ENCODE peak calls at places on chromosome 15, in five cellular contexts. M is H1, A is HCT116, U is K562, V is GM12878. T is an unnamed sample.

GRCh38 chr15:65371976-65372786 is 5.6 kb downstream of the IGDCC3 start:
- DNase-seq in M (no peak), A (no peak), U (no peak), V (no peak), T (no peak)

GRCh38 chr15:62770752-62771151 is 271.8 kb upstream of the TPM1 start:
- DNase-seq in M (no peak), A (peak), U (no peak), V (no peak), T (no peak)

GRCh38 chr15:47820780-47821319 is 103.5 kb downstream of the SEMA6D start:
- DNase-seq in M (no peak), A (no peak), U (no peak), V (no peak), T (peak)

GRCh38 chr15:65254237-65254820 is 32.4 kb downstream of the PARP16 start:
- DNase-seq in M (no peak), A (no peak), U (no peak), V (no peak), T (no peak)

GRCh38 chr15:52746162-52746721 is 43.9 kb downstream of the ONECUT1 start:
- DNase-seq in M (no peak), A (no peak), U (no peak), V (no peak), T (no peak)

GRCh38 chr15:36982441-36982840 is 117.9 kb downstream of the MEIS2 start:
- DNase-seq in M (no peak), A (no peak), U (no peak), V (no peak), T (peak)

GRCh38 chr15:78424673-78425072 is 13.3 kb upstream of the IREB2 start:
- DNase-seq in M (no peak), A (no peak), U (no peak), V (no peak), T (no peak)

GRCh38 chr15:59583088-59583487 is 28.5 kb upstream of the GCNT3 start:
- DNase-seq in M (no peak), A (no peak), U (no peak), V (no peak), T (no peak)

GRCh38 chr15:47552978-47553608 is 164.2 kb upstream of the SEMA6D start:
- DNase-seq in M (no peak), A (no peak), U (no peak), V (no peak), T (peak)

GRCh38 chr15:62883938-62884479 is 158.5 kb upstream of the TPM1 start:
- DNase-seq in M (no peak), A (no peak), U (no peak), V (no peak), T (no peak)

GRCh38 chr15:72902245-72902928 is 118.8 kb upstream of the ADPGK start:
- DNase-seq in M (no peak), A (no peak), U (no peak), V (no peak), T (no peak)

GRCh38 chr15:91908401-91908800 is 54.9 kb downstream of the SLCO3A1 start:
- DNase-seq in M (no peak), A (no peak), U (no peak), V (no peak), T (no peak)

GRCh38 chr15:23708332-23708731 is 21.2 kb upstream of the NDN start:
- DNase-seq in M (no peak), A (no peak), U (peak), V (no peak), T (no peak)

GRCh38 chr15:27730878-27731277 is 368.2 kb downstream of the OCA2 start:
- DNase-seq in M (no peak), A (no peak), U (no peak), V (no peak), T (no peak)

GRCh38 chr15:73571346-73571745 is 61.8 kb downstream of the NPTN start:
- DNase-seq in M (no peak), A (no peak), U (no peak), V (no peak), T (no peak)

GRCh38 chr15:97745481-97746071 is 214.9 kb upstream of the ARRDC4 start:
- DNase-seq in M (no peak), A (no peak), U (peak), V (no peak), T (peak)

GRCh38 chr15:67024998-67025368 is 40.4 kb upstream of the SMAD3 start:
- DNase-seq in M (no peak), A (no peak), U (no peak), V (no peak), T (peak)

GRCh38 chr15:76234337-76234889 is 76.9 kb downstream of the ETFA start:
- DNase-seq in M (no peak), A (no peak), U (no peak), V (no peak), T (no peak)

GRCh38 chr15:67036775-67037555 is 28.4 kb upstream of the SMAD3 start:
- DNase-seq in M (no peak), A (no peak), U (no peak), V (no peak), T (no peak)

GRCh38 chr15:96324192-96324895 is 6.2 kb upstream of the NR2F2 start:
- DNase-seq in M (no peak), A (no peak), U (peak), V (no peak), T (peak)

GRCh38 chr15:96893159-96893906 is 562.8 kb downstream of the NR2F2 start:
- DNase-seq in M (no peak), A (no peak), U (no peak), V (no peak), T (peak)

GRCh38 chr15:92677998-92678397 is 22.4 kb upstream of the FAM174B start:
- DNase-seq in M (no peak), A (no peak), U (no peak), V (no peak), T (no peak)

GRCh38 chr15:74733269-74733668 is 7.9 kb upstream of the CYP1A1 start:
- DNase-seq in M (no peak), A (no peak), U (no peak), V (no peak), T (no peak)

GRCh38 chr15:32747886-32748285 is 30.1 kb downstream of the GREM1 start:
- DNase-seq in M (no peak), A (no peak), U (no peak), V (no peak), T (no peak)

GRCh38 chr15:49164865-49165264 is 5.2 kb upstream of the GALK2 start:
- DNase-seq in M (no peak), A (no peak), U (no peak), V (no peak), T (no peak)
- H3K4me2 ChIP-seq in M (no peak), A (no peak), U (no peak), V (no peak), T (no peak)

DNA sequence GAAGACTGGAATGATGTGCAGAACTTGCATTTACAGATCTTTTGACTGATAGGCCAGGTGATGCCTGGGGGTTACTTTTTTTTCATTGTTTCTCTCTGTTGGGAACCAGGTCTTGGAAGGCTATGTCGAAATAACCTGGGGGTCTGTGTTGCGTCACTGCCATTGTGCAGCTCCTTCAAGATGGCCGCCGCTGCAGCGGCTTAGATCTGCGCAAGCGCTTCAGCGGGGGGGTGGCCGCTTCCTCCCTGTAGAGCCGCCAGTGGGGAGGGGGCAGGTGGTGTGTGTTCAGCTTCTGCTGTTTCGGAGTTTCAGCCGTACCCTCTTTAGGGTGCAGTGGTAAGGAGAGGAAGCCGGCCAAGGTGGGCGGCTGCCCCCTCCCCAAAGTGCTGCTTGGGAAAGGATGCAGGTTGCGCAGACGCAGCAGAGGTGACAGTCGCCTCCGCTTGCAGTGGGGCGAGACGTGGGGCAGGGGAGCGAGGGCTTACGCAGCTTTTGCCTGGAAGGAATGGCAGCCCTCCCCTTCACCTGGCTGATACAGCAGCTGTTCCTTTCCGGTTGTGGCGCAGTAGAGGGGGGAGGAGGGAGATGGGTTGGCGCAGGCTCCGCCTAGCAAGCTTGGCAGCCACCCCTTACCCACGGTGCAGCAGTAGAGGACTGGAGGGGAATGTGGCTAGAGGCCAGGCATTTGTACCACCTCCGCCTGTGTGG is 1.5 kb downstream of the SNRPN start:
- DNase-seq in M (peak), A (no peak), U (peak), V (peak), T (peak)
- TF ChIP-seq POLR2AphosphoS5 in M (peak), A (no peak), U (no peak), V (peak), T (no peak)

GRCh38 chr15:49889525-49889924 is 229.5 kb downstream of the ATP8B4 start:
- DNase-seq in M (no peak), A (no peak), U (no peak), V (no peak), T (no peak)

GRCh38 chr15:49888341-49888693 is 230.7 kb downstream of the ATP8B4 start:
- DNase-seq in M (no peak), A (no peak), U (no peak), V (no peak), T (no peak)

GRCh38 chr15:49888727-49889126 is 230.3 kb downstream of the ATP8B4 start:
- DNase-seq in M (no peak), A (no peak), U (no peak), V (no peak), T (no peak)

GRCh38 chr15:49890689-49891088 is 228.3 kb downstream of the ATP8B4 start:
- DNase-seq in M (no peak), A (no peak), U (no peak), V (no peak), T (no peak)

DNA sequence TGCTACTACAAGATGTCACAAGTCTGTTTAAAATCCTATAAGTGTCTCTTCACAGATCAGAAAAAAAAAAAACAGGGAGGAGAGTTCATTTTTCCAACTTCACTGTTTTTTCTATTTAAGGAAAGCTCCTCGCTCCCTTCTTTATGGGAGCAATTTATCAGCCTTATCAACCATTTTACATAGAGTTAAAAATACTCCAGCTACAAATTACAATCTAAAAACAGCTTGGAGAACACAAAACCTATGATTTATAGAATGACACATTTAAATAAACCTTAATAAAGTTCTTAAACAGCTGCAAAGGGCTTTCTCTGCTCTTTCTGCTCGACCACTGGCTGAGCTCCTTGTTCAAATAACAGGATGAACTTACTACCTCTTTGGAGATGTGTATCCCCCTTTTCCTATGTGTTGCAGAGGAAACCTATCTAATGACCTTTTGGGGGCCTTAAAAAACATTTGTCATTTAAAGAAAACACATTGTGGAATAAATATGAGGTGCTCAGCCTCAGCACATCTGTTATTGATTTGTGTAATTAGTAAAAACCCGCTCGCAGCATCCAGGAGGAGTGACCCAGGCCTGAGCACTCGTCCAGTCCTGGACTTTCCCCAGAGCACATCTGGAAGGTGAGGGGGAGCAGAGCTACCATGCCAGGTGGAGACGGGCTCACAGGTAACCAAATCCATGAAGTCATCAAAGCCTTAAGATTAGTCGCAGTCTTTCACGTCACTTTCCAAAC is 231.3 kb downstream of the ATP8B4 start:
- DNase-seq in M (no peak), A (no peak), U (no peak), V (no peak), T (no peak)
- H3K9ac ChIP-seq in M (no peak), A (no peak), U (no peak), V (no peak), T (no peak)

GRCh38 chr15:35458176-35458856 is 87.6 kb downstream of the DPH6 start:
- DNase-seq in M (no peak), A (no peak), U (no peak), V (no peak), T (no peak)

GRCh38 chr15:35460616-35461015 is 85.3 kb downstream of the DPH6 start:
- DNase-seq in M (no peak), A (no peak), U (no peak), V (no peak), T (no peak)

GRCh38 chr15:35450492-35450891 is 95.5 kb downstream of the DPH6 start:
- DNase-seq in M (no peak), A (no peak), U (no peak), V (no peak), T (no peak)

DNA sequence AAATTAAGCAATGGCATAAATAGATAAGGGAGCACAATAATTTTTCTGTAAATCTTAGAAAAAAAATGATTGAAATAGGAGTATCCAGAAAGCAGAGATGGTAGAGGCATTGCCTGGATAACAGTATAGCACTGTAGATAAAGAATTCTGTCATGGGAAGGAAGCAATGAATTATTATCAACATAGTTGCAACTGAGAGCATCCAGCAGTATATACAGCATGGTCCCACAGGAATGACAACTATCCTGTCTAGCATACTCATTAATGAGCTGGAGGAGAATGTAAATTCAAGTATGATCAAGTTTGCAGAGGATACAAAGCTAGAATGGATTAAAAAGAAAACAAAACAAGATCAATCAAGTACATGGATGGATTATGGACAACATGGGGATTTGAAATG is 90.8 kb downstream of the DPH6 start:
- DNase-seq in M (no peak), A (no peak), U (no peak), V (no peak), T (no peak)
- H3K4me2 ChIP-seq in M (no peak), A (no peak), U (no peak), V (no peak), T (no peak)

GRCh38 chr15:90099868-90100854 is 2.1 kb downstream of the IDH2 start:
- DNase-seq in M (no peak), A (no peak), U (no peak), V (no peak), T (no peak)
- TF ChIP-seq POLR2AphosphoS5 in M (no peak), A (no peak), U (no peak), V (no peak), T (no peak)

T was measured in endothelial cell of umbilical vein.